ENCODE peak calls at places on chromosomes 6 and 20, in five cellular contexts. One of them, this sample, is unnamed.

GRCh38 chr20:36827541-36828279 is 48.2 kb upstream of the TLDC2 start:
- DNase-seq in AG04449: no peak
- DNase-seq in epithelial cell of esophagus: no peak
- DNase-seq in lower leg skin: no peak
- DNase-seq in GM20000: peak
- DNase-seq in this sample: no peak

GRCh38 chr20:4947817-4948559 is 53.3 kb downstream of the SLC23A2 start:
- DNase-seq in lower leg skin: no peak
- DNase-seq in AG04449: no peak
- DNase-seq in epithelial cell of esophagus: no peak
- DNase-seq in GM20000: no peak
- DNase-seq in this sample: no peak

GRCh38 chr6:33297406-33297955 is 1.3 kb downstream of the RGL2 start:
- DNase-seq in epithelial cell of esophagus: peak
- DNase-seq in GM20000: peak
- DNase-seq in AG04449: no peak
- DNase-seq in lower leg skin: no peak
- DNase-seq in this sample: no peak

GRCh38 chr6:49636368-49637332 is at the start of gene RHAG:
- DNase-seq in GM20000: no peak
- DNase-seq in AG04449: no peak
- DNase-seq in epithelial cell of esophagus: no peak
- DNase-seq in lower leg skin: no peak
- DNase-seq in this sample: no peak

GRCh38 chr6:113306552-113307145 is 550.5 kb upstream of the MARCKS start:
- DNase-seq in epithelial cell of esophagus: peak
- DNase-seq in GM20000: peak
- DNase-seq in lower leg skin: peak
- DNase-seq in AG04449: no peak
- DNase-seq in this sample: no peak

GRCh38 chr6:90202156-90202555 is 94.5 kb downstream of the BACH2 start:
- DNase-seq in GM20000: no peak
- DNase-seq in lower leg skin: no peak
- DNase-seq in epithelial cell of esophagus: no peak
- DNase-seq in AG04449: no peak
- DNase-seq in this sample: no peak

GRCh38 chr6:44304282-44305199 is 8.6 kb downstream of the AARS2 start:
- DNase-seq in AG04449: no peak
- DNase-seq in GM20000: peak
- DNase-seq in epithelial cell of esophagus: peak
- DNase-seq in lower leg skin: no peak
- DNase-seq in this sample: peak

GRCh38 chr6:4102687-4103244 is 23.8 kb upstream of the FAM217A start:
- DNase-seq in epithelial cell of esophagus: no peak
- DNase-seq in lower leg skin: no peak
- DNase-seq in GM20000: no peak
- DNase-seq in AG04449: no peak
- DNase-seq in this sample: no peak

GRCh38 chr20:43379239-43379917 is 78.3 kb upstream of the SRSF6 start:
- DNase-seq in GM20000: no peak
- DNase-seq in epithelial cell of esophagus: peak
- DNase-seq in lower leg skin: peak
- DNase-seq in AG04449: peak
- DNase-seq in this sample: peak

GRCh38 chr20:33667245-33668086 is 723 bp downstream of the ACTL10 start:
- DNase-seq in AG04449: no peak
- DNase-seq in GM20000: no peak
- DNase-seq in lower leg skin: peak
- DNase-seq in epithelial cell of esophagus: peak
- DNase-seq in this sample: no peak

GRCh38 chr6:148203970-148204369 is 138.7 kb upstream of the SASH1 start:
- DNase-seq in epithelial cell of esophagus: no peak
- DNase-seq in AG04449: peak
- DNase-seq in lower leg skin: no peak
- DNase-seq in GM20000: peak
- DNase-seq in this sample: peak

GRCh38 chr6:43940393-43941087 is 170.5 kb downstream of the VEGFA start:
- DNase-seq in epithelial cell of esophagus: no peak
- DNase-seq in lower leg skin: peak
- DNase-seq in GM20000: no peak
- DNase-seq in AG04449: no peak
- DNase-seq in this sample: no peak

GRCh38 chr6:19822134-19822533 is 15.0 kb upstream of the ID4 start:
- DNase-seq in lower leg skin: no peak
- DNase-seq in epithelial cell of esophagus: no peak
- DNase-seq in GM20000: no peak
- DNase-seq in AG04449: no peak
- DNase-seq in this sample: no peak

GRCh38 chr20:14919473-14920157 is 582.2 kb upstream of the FLRT3 start:
- DNase-seq in lower leg skin: no peak
- DNase-seq in epithelial cell of esophagus: peak
- DNase-seq in AG04449: no peak
- DNase-seq in GM20000: no peak
- DNase-seq in this sample: no peak

GRCh38 chr20:22584630-22584921 is 204 bp upstream of the FOXA2 start:
- DNase-seq in epithelial cell of esophagus: peak
- DNase-seq in AG04449: no peak
- DNase-seq in lower leg skin: no peak
- DNase-seq in GM20000: no peak
- DNase-seq in this sample: no peak

GRCh38 chr6:89610149-89610642 is 28.4 kb downstream of the LYRM2 start:
- DNase-seq in epithelial cell of esophagus: peak
- DNase-seq in lower leg skin: peak
- DNase-seq in AG04449: no peak
- DNase-seq in GM20000: peak
- DNase-seq in this sample: peak

GRCh38 chr20:44526129-44526528 is 4.3 kb upstream of the SERINC3 start:
- DNase-seq in AG04449: no peak
- DNase-seq in epithelial cell of esophagus: peak
- DNase-seq in GM20000: no peak
- DNase-seq in lower leg skin: no peak
- DNase-seq in this sample: peak

GRCh38 chr20:2578430-2579192 is 42.2 kb downstream of the TMC2 start:
- DNase-seq in GM20000: no peak
- DNase-seq in AG04449: no peak
- DNase-seq in epithelial cell of esophagus: no peak
- DNase-seq in lower leg skin: no peak
- DNase-seq in this sample: no peak

GRCh38 chr20:62195072-62195400 is 12.2 kb downstream of the MTG2 start:
- DNase-seq in epithelial cell of esophagus: no peak
- DNase-seq in lower leg skin: no peak
- DNase-seq in GM20000: no peak
- DNase-seq in AG04449: no peak
- DNase-seq in this sample: no peak

GRCh38 chr6:169472786-169473416 is 219.3 kb upstream of the THBS2 start:
- DNase-seq in lower leg skin: no peak
- DNase-seq in AG04449: no peak
- DNase-seq in GM20000: no peak
- DNase-seq in epithelial cell of esophagus: no peak
- DNase-seq in this sample: no peak

GRCh38 chr20:57209413-57209812 is 57.0 kb downstream of the BMP7 start:
- DNase-seq in lower leg skin: no peak
- DNase-seq in GM20000: no peak
- DNase-seq in epithelial cell of esophagus: no peak
- DNase-seq in AG04449: no peak
- DNase-seq in this sample: no peak

GRCh38 chr6:47481806-47482205 is 4.2 kb downstream of the CD2AP start:
- DNase-seq in epithelial cell of esophagus: peak
- DNase-seq in lower leg skin: no peak
- DNase-seq in AG04449: no peak
- DNase-seq in GM20000: no peak
- DNase-seq in this sample: no peak

GRCh38 chr6:128438311-128438916 is 82.0 kb downstream of the PTPRK start:
- DNase-seq in epithelial cell of esophagus: no peak
- DNase-seq in lower leg skin: no peak
- DNase-seq in GM20000: no peak
- DNase-seq in AG04449: no peak
- DNase-seq in this sample: no peak

GRCh38 chr20:11255455-11255854 is 581.7 kb upstream of the JAG1 start:
- DNase-seq in AG04449: no peak
- DNase-seq in epithelial cell of esophagus: no peak
- DNase-seq in lower leg skin: no peak
- DNase-seq in GM20000: no peak
- DNase-seq in this sample: no peak

GRCh38 chr6:25907475-25908014 is 22.9 kb downstream of the SLC17A2 start:
- DNase-seq in epithelial cell of esophagus: no peak
- DNase-seq in GM20000: no peak
- DNase-seq in lower leg skin: no peak
- DNase-seq in AG04449: no peak
- DNase-seq in this sample: no peak

GRCh38 chr6:96436398-96436797 is 85.2 kb upstream of the UFL1 start:
- DNase-seq in GM20000: no peak
- DNase-seq in AG04449: no peak
- DNase-seq in lower leg skin: no peak
- DNase-seq in epithelial cell of esophagus: no peak
- DNase-seq in this sample: no peak

GRCh38 chr20:37524859-37525708 is 2.6 kb downstream of the BLCAP start:
- DNase-seq in epithelial cell of esophagus: peak
- DNase-seq in AG04449: no peak
- DNase-seq in lower leg skin: peak
- DNase-seq in GM20000: peak
- DNase-seq in this sample: no peak

GRCh38 chr6:118344014-118344670 is 204.0 kb upstream of the PLN start:
- DNase-seq in epithelial cell of esophagus: no peak
- DNase-seq in GM20000: no peak
- DNase-seq in lower leg skin: no peak
- DNase-seq in AG04449: no peak
- DNase-seq in this sample: no peak

GRCh38 chr20:62065669-62066338 is at the start of gene TAF4:
- DNase-seq in GM20000: peak
- DNase-seq in lower leg skin: peak
- DNase-seq in AG04449: no peak
- DNase-seq in epithelial cell of esophagus: peak
- DNase-seq in this sample: peak

DNA sequence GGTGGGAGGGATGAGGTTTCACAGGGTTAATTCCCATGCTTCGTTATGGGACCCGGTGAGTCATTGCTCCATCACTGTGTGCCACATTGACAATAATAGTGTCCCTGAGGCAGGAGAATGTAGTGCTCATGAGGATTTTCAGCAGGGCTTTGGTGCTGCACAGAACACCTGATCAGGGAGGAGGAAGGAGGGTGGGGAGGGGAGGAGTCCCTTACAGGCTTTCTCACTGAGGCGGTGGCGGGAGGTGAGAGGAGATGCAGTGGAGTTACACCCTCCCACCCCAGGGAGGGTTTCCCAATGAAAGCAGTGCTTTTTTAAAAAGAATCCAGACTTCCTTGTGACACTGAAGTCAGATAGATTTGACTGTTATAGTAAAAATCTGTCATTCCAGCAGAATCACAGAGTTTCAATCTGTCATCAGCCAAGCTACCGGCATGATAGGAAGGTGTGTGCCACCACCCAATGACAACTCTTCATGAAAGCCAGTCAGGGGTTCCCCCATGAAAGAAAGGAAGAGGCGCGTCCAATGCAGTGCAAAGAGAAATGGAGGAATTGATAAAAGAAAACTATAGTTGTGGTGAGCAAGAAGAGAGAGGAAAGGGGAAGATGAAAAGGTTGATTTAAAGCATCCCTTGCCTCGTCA is 144.8 kb downstream of the TBC1D7 start:
- DNase-seq in AG04449: no peak
- DNase-seq in GM20000: no peak
- DNase-seq in lower leg skin: peak
- DNase-seq in epithelial cell of esophagus: no peak
- DNase-seq in this sample: no peak
- TF ChIP-seq CTCF in AG04449: no peak
- TF ChIP-seq CTCF in GM20000: no peak
- TF ChIP-seq CTCF in lower leg skin: no peak
- TF ChIP-seq CTCF in epithelial cell of esophagus: no peak
- TF ChIP-seq CTCF in this sample: no peak

GRCh38 chr6:156924241-156924640 is 147.1 kb downstream of the ARID1B start:
- DNase-seq in AG04449: no peak
- DNase-seq in GM20000: no peak
- DNase-seq in epithelial cell of esophagus: no peak
- DNase-seq in lower leg skin: no peak
- DNase-seq in this sample: no peak
- TF ChIP-seq CTCF in AG04449: no peak
- TF ChIP-seq CTCF in GM20000: no peak
- TF ChIP-seq CTCF in epithelial cell of esophagus: no peak
- TF ChIP-seq CTCF in lower leg skin: no peak
- TF ChIP-seq CTCF in this sample: no peak

DNA sequence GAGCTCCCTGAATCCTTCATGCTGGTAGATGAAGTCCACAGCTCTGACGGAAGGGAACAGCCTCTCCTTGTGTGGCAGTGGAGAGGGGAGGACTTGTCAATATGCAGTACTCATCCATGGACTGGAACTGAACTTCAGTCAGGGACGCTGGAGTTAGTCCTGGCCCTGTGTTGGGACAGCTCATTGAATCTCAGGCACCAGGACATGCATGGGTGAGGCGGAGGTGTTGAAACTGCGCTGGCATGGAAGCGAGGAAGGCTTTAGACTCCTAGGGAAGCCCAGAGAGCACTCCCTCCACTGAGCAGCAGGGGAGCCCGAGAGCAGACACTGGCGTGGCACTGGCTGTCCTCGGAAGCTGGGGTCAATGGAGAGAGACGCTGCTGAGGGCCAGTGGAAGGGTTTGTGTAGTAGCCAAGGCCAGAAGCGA is 161.3 kb upstream of the GGTLC1 start:
- DNase-seq in AG04449: no peak
- DNase-seq in lower leg skin: peak
- DNase-seq in epithelial cell of esophagus: no peak
- DNase-seq in GM20000: no peak
- DNase-seq in this sample: no peak
- TF ChIP-seq CTCF in AG04449: peak
- TF ChIP-seq CTCF in lower leg skin: no peak
- TF ChIP-seq CTCF in epithelial cell of esophagus: peak
- TF ChIP-seq CTCF in GM20000: no peak
- TF ChIP-seq CTCF in this sample: peak

GRCh38 chr6:5763871-5764270 is 242.9 kb downstream of the NRN1 start:
- DNase-seq in epithelial cell of esophagus: no peak
- DNase-seq in lower leg skin: peak
- DNase-seq in AG04449: no peak
- DNase-seq in GM20000: peak
- DNase-seq in this sample: peak

GRCh38 chr6:5765141-5765760 is 241.5 kb downstream of the NRN1 start:
- DNase-seq in lower leg skin: peak
- DNase-seq in AG04449: no peak
- DNase-seq in epithelial cell of esophagus: no peak
- DNase-seq in GM20000: no peak
- DNase-seq in this sample: no peak

GRCh38 chr6:5767471-5767870 is 239.3 kb downstream of the NRN1 start:
- DNase-seq in GM20000: no peak
- DNase-seq in lower leg skin: no peak
- DNase-seq in AG04449: no peak
- DNase-seq in epithelial cell of esophagus: no peak
- DNase-seq in this sample: no peak

GRCh38 chr6:5764401-5764955 is 242.2 kb downstream of the NRN1 start:
- DNase-seq in GM20000: peak
- DNase-seq in lower leg skin: peak
- DNase-seq in epithelial cell of esophagus: no peak
- DNase-seq in AG04449: no peak
- DNase-seq in this sample: peak

DNA sequence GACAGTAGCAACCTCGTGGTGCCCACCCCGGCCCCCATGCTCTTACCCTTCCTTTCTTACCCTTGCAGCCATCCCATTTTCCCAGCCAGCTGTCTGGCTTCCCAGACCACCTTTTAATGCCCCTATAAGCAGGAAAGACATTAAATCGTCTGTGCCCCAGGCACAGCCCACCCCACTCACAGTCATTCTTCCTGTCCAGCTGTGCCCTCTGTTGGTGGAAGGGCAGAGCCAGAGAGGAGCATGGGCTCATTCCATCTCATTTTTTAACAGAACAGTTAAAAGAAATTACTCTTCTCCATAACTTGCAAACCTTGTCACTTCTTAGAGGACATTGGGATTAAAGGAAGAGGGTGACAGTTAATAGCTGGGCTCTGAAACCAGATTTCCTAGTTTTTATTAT is 240.5 kb downstream of the NRN1 start:
- DNase-seq in lower leg skin: peak
- DNase-seq in AG04449: no peak
- DNase-seq in epithelial cell of esophagus: no peak
- DNase-seq in GM20000: no peak
- DNase-seq in this sample: no peak
- TF ChIP-seq CTCF in lower leg skin: no peak
- TF ChIP-seq CTCF in AG04449: peak
- TF ChIP-seq CTCF in epithelial cell of esophagus: peak
- TF ChIP-seq CTCF in GM20000: no peak
- TF ChIP-seq CTCF in this sample: peak

This sample was measured in astrocyte of the spinal cord.